ENCODE peak calls at places on chromosome 4, in six cellular contexts. U, Y, A, V, R and B are unnamed samples.

GRCh38 chr4:130659314-130659713 is 1563.4 kb downstream of the C4orf33 start:
- DNase-seq in U (no peak), Y (no peak), A (no peak), V (no peak), R (no peak), B (no peak)

GRCh38 chr4:8690811-8691775 is 98.5 kb downstream of the CPZ start:
- DNase-seq in U (no peak), Y (no peak), A (no peak), V (no peak), R (no peak), B (no peak)

GRCh38 chr4:150641604-150642003 is 59.7 kb downstream of the MAB21L2 start:
- DNase-seq in U (no peak), Y (no peak), A (no peak), V (no peak), R (no peak), B (no peak)

GRCh38 chr4:20284990-20285389 is 33.3 kb downstream of the SLIT2 start:
- DNase-seq in U (peak; percentile 4), Y (no peak), A (no peak), V (no peak), R (no peak), B (no peak)

GRCh38 chr4:110033994-110034393 is 121.3 kb downstream of the EGF start:
- DNase-seq in U (no peak), Y (no peak), A (no peak), V (no peak), R (peak; percentile 63), B (no peak)

GRCh38 chr4:92184566-92184965 is 119.2 kb upstream of the GRID2 start:
- DNase-seq in U (peak; percentile 27), Y (no peak), A (no peak), V (no peak), R (no peak), B (no peak)

GRCh38 chr4:57122959-57123358 is 12.8 kb upstream of the IGFBP7 start:
- DNase-seq in U (no peak), Y (no peak), A (no peak), V (no peak), R (no peak), B (no peak)

GRCh38 chr4:86896596-86896995 is 4.4 kb upstream of the C4orf36 start:
- DNase-seq in U (no peak), Y (no peak), A (peak; percentile 32), V (no peak), R (no peak), B (no peak)

GRCh38 chr4:47486306-47486705 is 1.2 kb downstream of the ATP10D start:
- DNase-seq in U (no peak), Y (no peak), A (no peak), V (no peak), R (no peak), B (no peak)

GRCh38 chr4:109032676-109033075 is 269.8 kb downstream of the COL25A1 start:
- DNase-seq in U (no peak), Y (no peak), A (no peak), V (no peak), R (no peak), B (no peak)
- TF ChIP-seq CHD2 in U (no peak), Y (no peak), A (no peak), V (no peak), R (no peak), B (no peak)

DNA sequence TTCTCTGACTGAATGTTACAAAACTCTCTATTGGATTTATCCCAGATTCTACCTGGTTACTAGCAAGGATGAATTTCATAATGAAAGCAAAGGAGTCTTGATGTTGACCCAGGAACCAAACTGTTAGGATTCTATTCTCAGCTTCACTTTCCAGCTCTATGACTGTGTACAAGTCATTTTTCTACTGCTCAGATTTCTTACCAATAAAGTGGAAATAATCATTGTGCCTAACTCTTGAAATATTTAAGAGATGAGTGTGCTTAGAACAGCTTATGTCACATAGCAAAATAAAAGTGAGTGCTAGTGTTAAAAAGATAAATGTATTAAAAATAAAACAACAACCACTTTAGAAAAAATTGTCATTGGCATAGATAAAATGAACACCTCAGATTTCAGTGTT is 45.6 kb downstream of the EPHA5 start:
- DNase-seq in U (no peak), Y (no peak), A (no peak), V (no peak), R (no peak), B (no peak)
- TF ChIP-seq CHD2 in U (no peak), Y (no peak), A (no peak), V (no peak), R (no peak), B (no peak)

GRCh38 chr4:99679976-99680375 is 22.3 kb upstream of the C4orf54 start:
- DNase-seq in U (no peak), Y (no peak), A (no peak), V (no peak), R (no peak), B (no peak)

GRCh38 chr4:99683913-99684312 is 26.3 kb upstream of the C4orf54 start:
- DNase-seq in U (no peak), Y (no peak), A (no peak), V (no peak), R (no peak), B (no peak)

GRCh38 chr4:99677161-99677560 is 19.5 kb upstream of the C4orf54 start:
- DNase-seq in U (no peak), Y (no peak), A (no peak), V (no peak), R (no peak), B (no peak)

GRCh38 chr4:99679204-99679603 is 21.6 kb upstream of the C4orf54 start:
- DNase-seq in U (no peak), Y (no peak), A (no peak), V (no peak), R (no peak), B (no peak)
- TF ChIP-seq CHD2 in U (no peak), Y (no peak), A (no peak), V (no peak), R (no peak), B (no peak)

GRCh38 chr4:164136181-164136616 is 617.7 kb upstream of the SMIM31 start:
- DNase-seq in U (peak; percentile 6), Y (no peak), A (no peak), V (no peak), R (no peak), B (no peak)
- TF ChIP-seq CHD2 in U (no peak), Y (no peak), A (no peak), V (no peak), R (no peak), B (no peak)

DNA sequence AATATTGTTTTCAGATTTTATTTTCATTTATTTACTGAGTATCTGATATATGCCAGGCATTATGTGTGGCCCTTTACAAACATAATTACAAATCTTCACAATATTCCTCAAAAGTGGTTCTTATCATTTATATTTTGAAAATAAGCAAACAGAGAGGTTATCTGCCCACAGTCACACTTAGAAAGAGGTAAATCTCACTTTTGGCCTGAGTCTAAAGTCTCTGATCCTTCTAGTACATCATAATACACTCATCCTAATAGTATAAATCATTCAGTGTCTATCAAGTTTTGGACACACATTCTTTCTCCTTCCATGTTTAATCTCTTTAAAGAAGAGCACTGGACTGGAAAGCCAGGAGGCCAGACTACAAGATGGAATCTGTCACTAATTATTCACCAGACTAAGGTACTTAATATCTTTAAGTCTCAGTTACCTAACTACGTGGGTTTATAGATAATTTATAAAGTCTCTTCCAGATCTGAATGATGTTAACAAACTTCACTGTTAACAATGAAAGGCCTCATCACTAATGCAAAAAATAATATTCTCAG is 281.3 kb downstream of the PPP3CA start:
- DNase-seq in U (no peak), Y (no peak), A (no peak), V (no peak), R (no peak), B (no peak)
- TF ChIP-seq CHD2 in U (no peak), Y (no peak), A (no peak), V (no peak), R (no peak), B (no peak)